ENCODE peak calls at places on chromosome 13, in four cellular contexts. J is HCT116, R is SK-N-SH, N is K562. H is an unnamed sample.

GRCh38 chr13:97205971-97206370 is 16.2 kb upstream of the MBNL2 start:
- DNase-seq in J (no peak), R (no peak), N (no peak), H (no peak)

GRCh38 chr13:32553720-32554119 is 15.1 kb upstream of the N4BP2L2 start:
- DNase-seq in J (no peak), R (no peak), N (no peak), H (no peak)

GRCh38 chr13:73107970-73108369 is 49.2 kb downstream of the KLF5 start:
- DNase-seq in J (no peak), R (no peak), N (no peak), H (no peak)

GRCh38 chr13:93230466-93230865 is 3.9 kb downstream of the GPC6 start:
- DNase-seq in J (no peak), R (no peak), N (no peak), H (peak; percentile 55)

GRCh38 chr13:109904218-109904617 is 117.8 kb upstream of the IRS2 start:
- DNase-seq in J (peak; percentile 44), R (no peak), N (peak; percentile 53), H (no peak)

GRCh38 chr13:42174344-42175162 is 97.4 kb upstream of the AKAP11 start:
- DNase-seq in J (no peak), R (no peak), N (peak; percentile 50), H (no peak)

GRCh38 chr13:29621841-29622240 is 26.4 kb upstream of the SLC7A1 start:
- DNase-seq in J (no peak), R (no peak), N (no peak), H (no peak)

GRCh38 chr13:112619730-112620639 is 32.0 kb upstream of the TUBGCP3 start:
- DNase-seq in J (peak; percentile 38), R (no peak), N (peak; percentile 24), H (no peak)

GRCh38 chr13:61417171-61417570 is 1.5 kb upstream of the PCDH20 start:
- DNase-seq in J (no peak), R (no peak), N (no peak), H (no peak)

GRCh38 chr13:45584816-45585215 is 30.7 kb downstream of the ERICH6B start:
- DNase-seq in J (peak; percentile 16), R (no peak), N (peak; percentile 15), H (peak; percentile 20)

GRCh38 chr13:106151056-106151699 is 384.3 kb downstream of the EFNB2 start:
- DNase-seq in J (peak; percentile 87), R (no peak), N (no peak), H (no peak)

GRCh38 chr13:114065141-114065925 is 67.1 kb downstream of the RASA3 start:
- DNase-seq in J (peak; percentile 90), R (peak; percentile 90), N (peak; percentile 87), H (peak; percentile 16)

GRCh38 chr13:79353698-79354097 is 52.4 kb downstream of the RBM26 start:
- DNase-seq in J (no peak), R (no peak), N (no peak), H (no peak)

GRCh38 chr13:27242642-27243185 is 8.6 kb upstream of the RPL21 start:
- DNase-seq in J (no peak), R (no peak), N (peak; percentile 70), H (no peak)

GRCh38 chr13:85541476-85541875 is 257.7 kb downstream of the SLITRK6 start:
- DNase-seq in J (no peak), R (no peak), N (no peak), H (no peak)

GRCh38 chr13:36096411-36097184 is 34.6 kb downstream of the DCLK1 start:
- DNase-seq in J (no peak), R (no peak), N (no peak), H (no peak)

GRCh38 chr13:113065406-113066141 is 40.0 kb upstream of the F7 start:
- DNase-seq in J (no peak), R (no peak), N (no peak), H (no peak)

GRCh38 chr13:22451345-22451744 is 729.4 kb upstream of the SGCG start:
- DNase-seq in J (no peak), R (no peak), N (no peak), H (peak; percentile 3)

GRCh38 chr13:30443957-30444404 is 21.7 kb downstream of the UBE2L5 start:
- DNase-seq in J (no peak), R (no peak), N (no peak), H (no peak)

GRCh38 chr13:33034061-33034460 is 17.8 kb downstream of the KL start:
- DNase-seq in J (no peak), R (no peak), N (no peak), H (no peak)

GRCh38 chr13:89695343-89696257 is 1651.9 kb upstream of the MIR17HG start:
- DNase-seq in J (peak; percentile 22), R (peak; percentile 42), N (peak; percentile 0), H (peak; percentile 9)

GRCh38 chr13:114101325-114101821 is 31.1 kb downstream of the RASA3 start:
- DNase-seq in J (no peak), R (peak; percentile 39), N (no peak), H (no peak)

GRCh38 chr13:30865131-30866009 is 40.7 kb upstream of the MEDAG start:
- DNase-seq in J (peak; percentile 78), R (peak; percentile 80), N (peak; percentile 64), H (peak; percentile 80)

GRCh38 chr13:113956571-113956970 is 17.3 kb downstream of the C13orf46 start:
- DNase-seq in J (no peak), R (no peak), N (no peak), H (no peak)

GRCh38 chr13:56166864-56167263 is 973.9 kb upstream of the PRR20A start:
- DNase-seq in J (no peak), R (no peak), N (no peak), H (no peak)

GRCh38 chr13:99926014-99926731 is 45.4 kb downstream of the ZIC5 start:
- DNase-seq in J (peak; percentile 15), R (peak; percentile 38), N (peak; percentile 25), H (no peak)

GRCh38 chr13:113818700-113819295 is 45.1 kb downstream of the GAS6 start:
- DNase-seq in J (no peak), R (no peak), N (no peak), H (no peak)

GRCh38 chr13:97337985-97338384 is 96.0 kb upstream of the RAP2A start:
- DNase-seq in J (no peak), R (no peak), N (no peak), H (no peak)

GRCh38 chr13:100398360-100398759 is 190.2 kb downstream of the GGACT start:
- DNase-seq in J (no peak), R (no peak), N (no peak), H (no peak)

GRCh38 chr13:49357694-49358093 is 86.2 kb downstream of the CAB39L start:
- DNase-seq in J (no peak), R (no peak), N (no peak), H (no peak)

GRCh38 chr13:36801035-36801434 is 18.0 kb upstream of the RFXAP start:
- DNase-seq in J (no peak), R (no peak), N (no peak), H (no peak)

GRCh38 chr13:27176772-27177171 is 5.2 kb upstream of the USP12 start:
- DNase-seq in J (no peak), R (no peak), N (no peak), H (no peak)

GRCh38 chr13:110245421-110245899 is 61.5 kb downstream of the COL4A1 start:
- DNase-seq in J (no peak), R (peak; percentile 50), N (no peak), H (no peak)

GRCh38 chr13:79901336-79901735 is 420.4 kb downstream of the NDFIP2 start:
- DNase-seq in J (no peak), R (no peak), N (no peak), H (no peak)

GRCh38 chr13:32917504-32917903 is 98.7 kb upstream of the KL start:
- DNase-seq in J (no peak), R (no peak), N (no peak), H (no peak)

DNA sequence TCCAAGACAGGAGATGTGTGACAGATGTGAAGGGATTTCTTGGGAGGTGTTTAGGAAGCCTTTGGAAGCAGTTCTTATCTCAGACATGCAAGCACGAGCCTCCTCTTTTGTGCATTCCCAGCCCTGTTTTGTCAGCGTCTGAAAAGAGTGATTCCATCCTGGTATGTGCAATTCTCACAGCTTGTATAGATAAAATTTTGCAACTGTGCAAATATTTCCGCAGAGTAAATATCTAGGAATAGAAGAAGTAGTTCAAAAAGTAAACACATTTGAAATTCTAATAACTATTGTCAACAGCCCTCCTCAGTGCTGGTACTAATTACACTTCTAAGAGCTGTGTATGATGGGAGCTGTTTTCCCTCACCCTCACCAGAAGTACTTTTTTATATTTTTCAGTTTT is 72.4 kb upstream of the C1QTNF9B start:
- DNase-seq in J (no peak), R (no peak), N (no peak), H (peak; percentile 49)
- TF ChIP-seq ELF1 in J (no peak), R (no peak), N (no peak), H (no peak)

DNA sequence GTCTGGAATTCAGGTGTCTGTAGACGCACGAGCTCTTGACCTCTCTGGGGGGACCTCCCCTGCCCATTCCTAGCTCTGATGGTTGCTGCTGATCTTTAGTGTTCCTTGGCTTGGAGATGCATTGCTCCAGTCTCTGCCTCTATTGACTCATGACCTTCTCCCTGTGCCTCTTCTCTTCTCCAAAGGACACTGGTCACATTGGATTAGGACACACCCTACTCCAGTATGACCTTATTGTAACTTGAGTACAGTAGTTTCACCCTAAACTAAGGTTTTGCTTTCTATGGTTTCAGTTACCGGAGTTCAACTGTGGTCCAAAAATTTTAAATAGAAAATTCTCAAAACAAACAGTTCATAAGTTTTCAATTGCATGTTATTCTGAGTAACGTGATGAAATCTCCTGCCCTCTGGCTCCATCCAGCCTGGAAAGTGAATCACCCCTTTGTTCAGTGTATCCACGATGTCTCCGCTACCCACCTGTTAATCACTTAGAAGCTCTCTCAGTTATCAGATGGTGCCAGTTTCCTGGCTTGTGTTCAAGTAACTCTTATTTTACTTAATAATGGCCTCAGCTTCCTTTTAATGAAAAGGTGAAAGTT is 273.2 kb downstream of the MYO16 start:
- DNase-seq in J (no peak), R (no peak), N (no peak), H (no peak)
- TF ChIP-seq ELF1 in J (no peak), R (no peak), N (no peak), H (no peak)

DNA sequence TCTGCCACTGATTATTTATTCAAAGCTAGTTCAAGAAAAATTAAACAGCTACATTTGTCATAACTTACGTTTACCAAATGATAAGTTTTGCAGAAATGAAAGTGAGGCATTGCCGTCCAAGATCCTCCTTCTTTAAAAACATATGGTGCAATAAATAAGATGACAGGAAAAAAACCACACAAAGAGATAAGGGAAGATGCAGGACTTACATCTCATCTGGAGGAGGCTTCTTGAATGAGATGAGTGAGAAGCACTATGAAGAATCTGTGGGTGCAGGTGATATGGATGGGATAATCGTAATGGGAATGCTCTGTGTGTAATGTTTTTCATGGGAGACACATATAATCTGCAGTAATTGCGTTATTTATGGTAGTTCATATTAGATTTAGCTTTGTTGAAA is 12.4 kb downstream of the TNFSF13B start:
- DNase-seq in J (no peak), R (no peak), N (no peak), H (no peak)
- TF ChIP-seq ELF1 in J (no peak), R (no peak), N (no peak), H (no peak)

GRCh38 chr13:24459234-24459633 is 53.3 kb downstream of the PARP4 start:
- DNase-seq in J (no peak), R (no peak), N (no peak), H (no peak)
- TF ChIP-seq ELF1 in J (no peak), R (no peak), N (no peak), H (no peak)